ENCODE peak calls at places on chromosomes 13 and 19, in four cellular contexts. One of them, this sample, is unnamed.

GRCh38 chr13:22940090-22940710 is 240.6 kb upstream of the SGCG start:
- DNase-seq in T-cell: no peak
- DNase-seq in nucleus accumbens: no peak
- DNase-seq in kidney: peak
- DNase-seq in this sample: no peak

GRCh38 chr13:110517505-110518149 is 43.9 kb downstream of the RAB20 start:
- DNase-seq in nucleus accumbens: no peak
- DNase-seq in T-cell: no peak
- DNase-seq in kidney: peak
- DNase-seq in this sample: no peak

GRCh38 chr13:31209172-31209818 is 9.5 kb downstream of the B3GLCT start:
- DNase-seq in T-cell: no peak
- DNase-seq in kidney: no peak
- DNase-seq in nucleus accumbens: peak
- DNase-seq in this sample: no peak

GRCh38 chr19:11033763-11034162 is 55.5 kb upstream of the LDLR start:
- DNase-seq in kidney: no peak
- DNase-seq in T-cell: no peak
- DNase-seq in nucleus accumbens: no peak
- DNase-seq in this sample: no peak

GRCh38 chr13:45162194-45162593 is 38.7 kb downstream of the KCTD4 start:
- DNase-seq in T-cell: no peak
- DNase-seq in nucleus accumbens: no peak
- DNase-seq in kidney: no peak
- DNase-seq in this sample: no peak

GRCh38 chr13:26980099-26981031 is 191.2 kb downstream of the USP12 start:
- DNase-seq in kidney: no peak
- DNase-seq in T-cell: no peak
- DNase-seq in nucleus accumbens: no peak
- DNase-seq in this sample: no peak

GRCh38 chr13:106568225-106569003 is 477 bp upstream of the ARGLU1 start:
- DNase-seq in nucleus accumbens: no peak
- DNase-seq in kidney: no peak
- DNase-seq in T-cell: no peak
- DNase-seq in this sample: peak

GRCh38 chr13:26541678-26542553 is 15.6 kb upstream of the WASF3 start:
- DNase-seq in nucleus accumbens: no peak
- DNase-seq in kidney: no peak
- DNase-seq in T-cell: no peak
- DNase-seq in this sample: no peak

GRCh38 chr13:43307921-43308433 is 284.6 kb downstream of the DNAJC15 start:
- DNase-seq in nucleus accumbens: peak
- DNase-seq in T-cell: no peak
- DNase-seq in kidney: peak
- DNase-seq in this sample: peak

GRCh38 chr13:77714119-77714755 is 16.8 kb downstream of the SLAIN1 start:
- DNase-seq in kidney: no peak
- DNase-seq in T-cell: no peak
- DNase-seq in nucleus accumbens: no peak
- DNase-seq in this sample: no peak

GRCh38 chr13:52991344-52992020 is 37.1 kb upstream of the OLFM4 start:
- DNase-seq in nucleus accumbens: no peak
- DNase-seq in kidney: no peak
- DNase-seq in T-cell: no peak
- DNase-seq in this sample: no peak

GRCh38 chr13:100753391-100753790 is 78.8 kb upstream of the TMTC4 start:
- DNase-seq in T-cell: no peak
- DNase-seq in nucleus accumbens: no peak
- DNase-seq in kidney: no peak
- DNase-seq in this sample: no peak

GRCh38 chr13:111384441-111385181 is 64.2 kb downstream of the TEX29 start:
- DNase-seq in T-cell: peak
- DNase-seq in nucleus accumbens: no peak
- DNase-seq in kidney: no peak
- DNase-seq in this sample: no peak

GRCh38 chr13:25923217-25924085 is 128.4 kb downstream of the SHISA2 start:
- DNase-seq in kidney: no peak
- DNase-seq in nucleus accumbens: no peak
- DNase-seq in T-cell: no peak
- DNase-seq in this sample: no peak

GRCh38 chr13:20378721-20379120 is 146.6 kb upstream of the GJB6 start:
- DNase-seq in T-cell: no peak
- DNase-seq in nucleus accumbens: no peak
- DNase-seq in kidney: no peak
- DNase-seq in this sample: no peak

GRCh38 chr19:45769821-45770191 is 754 bp upstream of the SIX5 start:
- DNase-seq in kidney: peak
- DNase-seq in nucleus accumbens: peak
- DNase-seq in T-cell: peak
- DNase-seq in this sample: peak